ENCODE peak calls at places on chromosome 12, in six cellular contexts. R, H, T, L, X and N are unnamed samples.

GRCh38 chr12:75641031-75641780 is 129.8 kb upstream of the KRR1 start:
- ATAC-seq in R (no peak), H (peak; percentile 68), T (peak; percentile 96), L (peak; percentile 57), X (no peak), N (peak; percentile 25)

GRCh38 chr12:3493225-3494049 is 2.4 kb downstream of the PRMT8 start:
- ATAC-seq in R (no peak), H (no peak), T (no peak), L (no peak), X (peak; percentile 4), N (no peak)

GRCh38 chr12:94230357-94230905 is 82.1 kb downstream of the PLXNC1 start:
- ATAC-seq in R (peak; percentile 97), H (no peak), T (peak; percentile 60), L (no peak), X (no peak), N (no peak)

GRCh38 chr12:27651201-27651600 is 45.0 kb upstream of the REP15 start:
- ATAC-seq in R (no peak), H (no peak), T (no peak), L (no peak), X (no peak), N (no peak)

GRCh38 chr12:120013659-120014380 is 24.8 kb downstream of the BICDL1 start:
- ATAC-seq in R (peak; percentile 66), H (peak; percentile 88), T (peak; percentile 82), L (peak; percentile 90), X (no peak), N (no peak)

GRCh38 chr12:83261998-83262397 is 575.3 kb downstream of the TMTC2 start:
- ATAC-seq in R (no peak), H (peak; percentile 89), T (peak; percentile 73), L (no peak), X (peak; percentile 74), N (no peak)

GRCh38 chr12:50033317-50033679 is 8.0 kb upstream of the RACGAP1 start:
- ATAC-seq in R (no peak), H (no peak), T (no peak), L (no peak), X (peak; percentile 67), N (no peak)

GRCh38 chr12:132065609-132066344 is 78.3 kb downstream of the DDX51 start:
- ATAC-seq in R (no peak), H (no peak), T (peak; percentile 59), L (no peak), X (no peak), N (no peak)

GRCh38 chr12:51430196-51430895 is 5.7 kb downstream of the SLC4A8 start:
- ATAC-seq in R (no peak), H (no peak), T (no peak), L (no peak), X (no peak), N (no peak)

GRCh38 chr12:14272954-14273910 is 92.2 kb upstream of the ATF7IP start:
- ATAC-seq in R (no peak), H (no peak), T (no peak), L (no peak), X (no peak), N (peak; percentile 48)

GRCh38 chr12:22413592-22413991 is 79.1 kb upstream of the ST8SIA1 start:
- ATAC-seq in R (no peak), H (no peak), T (no peak), L (no peak), X (no peak), N (no peak)

GRCh38 chr12:50458606-50459005 is 46.2 kb upstream of the DIP2B start:
- ATAC-seq in R (no peak), H (no peak), T (no peak), L (no peak), X (no peak), N (no peak)

GRCh38 chr12:111715242-111715641 is 29.4 kb downstream of the ACAD10 start:
- ATAC-seq in R (peak; percentile 39), H (no peak), T (no peak), L (no peak), X (no peak), N (no peak)

GRCh38 chr12:15001733-15002471 is 29.1 kb downstream of the PDE6H start:
- ATAC-seq in R (peak; percentile 56), H (no peak), T (no peak), L (no peak), X (peak; percentile 98), N (peak; percentile 85)

GRCh38 chr12:69238589-69239285 is 632 bp upstream of the CPSF6 start:
- ATAC-seq in R (no peak), H (peak; percentile 2), T (no peak), L (peak; percentile 15), X (peak; percentile 2), N (peak; percentile 1)

GRCh38 chr12:40988831-40989230 is 199.3 kb upstream of the PDZRN4 start:
- ATAC-seq in R (no peak), H (no peak), T (no peak), L (no peak), X (no peak), N (peak; percentile 63)
- TF ChIP-seq POLR2AphosphoS5 in R (no peak), H (no peak), T (no peak), L (no peak), X (no peak), N (peak; percentile 69)

DNA sequence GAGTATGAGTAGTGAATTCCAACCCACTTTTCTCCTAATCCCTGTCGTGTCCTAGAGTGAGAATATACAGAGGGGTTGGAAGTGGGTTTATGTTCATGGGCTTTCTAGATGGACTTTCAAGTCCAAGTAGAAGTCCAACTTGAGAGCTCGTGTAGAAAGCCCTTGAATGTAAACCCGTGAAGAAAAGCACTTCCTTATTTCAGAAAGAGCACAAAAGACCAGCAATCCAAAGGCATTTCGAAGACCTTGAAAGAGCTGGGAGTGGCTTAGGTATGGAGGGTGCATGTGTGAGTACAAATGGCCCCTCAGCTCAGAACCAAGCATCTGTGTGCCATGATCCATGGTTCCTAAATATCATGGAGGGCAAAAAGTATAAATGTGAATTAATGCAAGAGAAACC is 160.7 kb downstream of the ETV6 start:
- ATAC-seq in R (no peak), H (no peak), T (no peak), L (no peak), X (no peak), N (no peak)
- TF ChIP-seq CTCF in R (no peak), H (no peak), T (no peak), L (no peak), X (no peak), N (no peak)

GRCh38 chr12:114693532-114693931 is 9.6 kb upstream of the TBX3 start:
- ATAC-seq in R (no peak), H (no peak), T (no peak), L (no peak), X (no peak), N (no peak)
- TF ChIP-seq POLR2AphosphoS5 in R (no peak), H (no peak), T (no peak), L (no peak), X (no peak), N (no peak)

GRCh38 chr12:30440826-30441602 is 254.7 kb downstream of the IPO8 start:
- ATAC-seq in R (peak; percentile 99), H (peak; percentile 99), T (peak; percentile 44), L (peak; percentile 87), X (peak; percentile 99), N (no peak)
- TF ChIP-seq CTCF in R (peak; percentile 54), H (peak; percentile 63), T (peak; percentile 22), L (peak; percentile 76), X (peak; percentile 66), N (no peak)

GRCh38 chr12:107557589-107558100 is 128.0 kb upstream of the PWP1 start:
- ATAC-seq in R (no peak), H (no peak), T (no peak), L (no peak), X (no peak), N (no peak)
- TF ChIP-seq POLR2AphosphoS5 in R (no peak), H (no peak), T (no peak), L (no peak), X (no peak), N (no peak)